ENCODE peak calls at places on chromosomes 11 and 22, in seven cellular contexts. U is IMR-90, V is mesenchymal stem cell, E is H9, Z is mesendoderm, D is H1, X is trophoblast cell. K is an unnamed sample.
A peak's percentile ranks its signal among the peaks of the same experiment; 100 is the strongest.

GRCh38 chr11:71266114-71266833 is 13.9 kb upstream of the SHANK2 start:
- DNase-seq in U (no peak), V (no peak), E (peak; percentile 89), Z (peak; percentile 79), D (no peak), X (peak; percentile 57), K (no peak)

GRCh38 chr11:134951305-134951700 is 539.3 kb upstream of the B3GAT1 start:
- DNase-seq in U (peak; percentile 78), V (peak; percentile 54), E (no peak), Z (peak; percentile 65), D (no peak), X (no peak), K (no peak)

GRCh38 chr11:15471709-15472404 is 357.1 kb downstream of the INSC start:
- DNase-seq in U (no peak), V (no peak), E (peak; percentile 28), Z (peak; percentile 15), D (peak; percentile 29), X (no peak), K (no peak)

GRCh38 chr11:110165039-110165438 is 71.8 kb downstream of the ZC3H12C start:
- DNase-seq in U (no peak), V (no peak), E (no peak), Z (no peak), D (no peak), X (no peak), K (no peak)

GRCh38 chr11:83275888-83276641 is 10.1 kb downstream of the CCDC90B start:
- DNase-seq in U (no peak), V (no peak), E (no peak), Z (no peak), D (no peak), X (no peak), K (no peak)

GRCh38 chr11:63602296-63602695 is 11.9 kb downstream of the PLAAT3 start:
- DNase-seq in U (peak; percentile 80), V (no peak), E (no peak), Z (no peak), D (no peak), X (no peak), K (no peak)

GRCh38 chr11:87263979-87264378 is 226.2 kb downstream of the TMEM135 start:
- DNase-seq in U (peak; percentile 11), V (no peak), E (no peak), Z (no peak), D (no peak), X (no peak), K (no peak)

GRCh38 chr22:30667092-30667485 is 586 bp downstream of the DUSP18 start:
- DNase-seq in U (no peak), V (no peak), E (no peak), Z (no peak), D (no peak), X (no peak), K (no peak)

GRCh38 chr11:67422894-67423293 is 5.4 kb upstream of the RPS6KB2 start:
- DNase-seq in U (no peak), V (no peak), E (peak; percentile 57), Z (peak; percentile 71), D (no peak), X (no peak), K (no peak)

GRCh38 chr22:37075822-37076433 is 24.4 kb downstream of the KCTD17 start:
- DNase-seq in U (no peak), V (no peak), E (no peak), Z (no peak), D (no peak), X (no peak), K (no peak)
- H2BK5ac ChIP-seq in U (no peak overlapping the region), V (no peak overlapping the region), E (no peak overlapping the region), Z (no peak overlapping the region), D (no peak overlapping the region), X (no peak overlapping the region), K (no peak overlapping the region)

DNA sequence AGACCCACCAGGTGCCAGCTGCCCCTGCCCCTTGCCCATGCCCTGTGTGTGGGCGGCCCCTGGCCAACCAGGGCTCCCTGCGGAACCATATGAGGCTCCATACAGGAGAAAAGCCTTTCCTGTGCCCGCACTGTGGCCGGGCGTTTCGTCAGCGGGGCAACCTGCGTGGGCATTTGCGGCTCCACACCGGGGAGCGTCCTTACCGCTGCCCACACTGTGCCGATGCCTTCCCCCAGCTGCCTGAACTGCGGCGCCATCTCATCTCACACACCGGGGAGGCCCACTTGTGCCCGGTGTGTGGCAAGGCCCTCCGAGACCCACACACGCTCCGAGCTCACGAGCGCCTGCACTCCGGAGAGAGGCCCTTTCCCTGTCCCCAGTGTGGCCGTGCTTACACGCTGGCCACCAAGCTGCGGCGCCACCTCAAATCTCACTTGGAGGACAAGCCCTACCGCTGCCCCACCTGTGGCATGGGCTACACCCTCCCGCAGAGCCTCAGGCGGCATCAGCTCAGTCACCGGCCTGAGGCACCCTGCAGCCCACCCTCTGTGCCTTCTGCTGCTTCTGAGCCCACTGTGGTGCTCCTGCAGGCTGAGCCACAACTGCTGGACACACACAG is 4.3 kb downstream of the ZNF408 start:
- DNase-seq in U (no peak), V (no peak), E (no peak), Z (no peak), D (no peak), X (no peak), K (no peak)
- H2BK5ac ChIP-seq in U (no peak overlapping the region), V (no peak overlapping the region), E (no peak overlapping the region), Z (no peak overlapping the region), D (no peak overlapping the region), X (no peak overlapping the region), K (peak overlapping the region; percentile 69)

DNA sequence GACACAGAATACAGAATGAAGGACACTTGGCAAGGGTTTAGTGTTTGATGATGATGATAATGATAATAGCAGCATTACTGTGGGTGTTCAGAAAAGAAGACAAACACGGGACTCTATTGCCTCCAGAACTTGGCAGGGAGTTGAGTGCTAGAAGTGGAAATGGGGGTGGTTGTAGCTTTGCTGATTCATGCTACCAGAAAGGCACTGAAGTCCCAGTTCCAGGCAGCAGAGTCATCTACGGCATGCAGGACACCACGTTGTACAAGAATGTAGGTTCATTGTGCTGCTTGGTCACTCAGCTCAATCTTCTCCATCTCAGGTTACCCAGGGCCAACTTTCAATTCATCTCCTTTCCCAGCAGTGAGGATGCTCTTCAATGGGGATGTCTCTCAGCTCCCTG is 115.7 kb downstream of the NTM start:
- DNase-seq in U (no peak), V (no peak), E (no peak), Z (no peak), D (no peak), X (no peak), K (no peak)
- H2BK5ac ChIP-seq in U (no peak overlapping the region), V (no peak overlapping the region), E (no peak overlapping the region), Z (no peak overlapping the region), D (no peak overlapping the region), X (no peak overlapping the region), K (no peak overlapping the region)

DNA sequence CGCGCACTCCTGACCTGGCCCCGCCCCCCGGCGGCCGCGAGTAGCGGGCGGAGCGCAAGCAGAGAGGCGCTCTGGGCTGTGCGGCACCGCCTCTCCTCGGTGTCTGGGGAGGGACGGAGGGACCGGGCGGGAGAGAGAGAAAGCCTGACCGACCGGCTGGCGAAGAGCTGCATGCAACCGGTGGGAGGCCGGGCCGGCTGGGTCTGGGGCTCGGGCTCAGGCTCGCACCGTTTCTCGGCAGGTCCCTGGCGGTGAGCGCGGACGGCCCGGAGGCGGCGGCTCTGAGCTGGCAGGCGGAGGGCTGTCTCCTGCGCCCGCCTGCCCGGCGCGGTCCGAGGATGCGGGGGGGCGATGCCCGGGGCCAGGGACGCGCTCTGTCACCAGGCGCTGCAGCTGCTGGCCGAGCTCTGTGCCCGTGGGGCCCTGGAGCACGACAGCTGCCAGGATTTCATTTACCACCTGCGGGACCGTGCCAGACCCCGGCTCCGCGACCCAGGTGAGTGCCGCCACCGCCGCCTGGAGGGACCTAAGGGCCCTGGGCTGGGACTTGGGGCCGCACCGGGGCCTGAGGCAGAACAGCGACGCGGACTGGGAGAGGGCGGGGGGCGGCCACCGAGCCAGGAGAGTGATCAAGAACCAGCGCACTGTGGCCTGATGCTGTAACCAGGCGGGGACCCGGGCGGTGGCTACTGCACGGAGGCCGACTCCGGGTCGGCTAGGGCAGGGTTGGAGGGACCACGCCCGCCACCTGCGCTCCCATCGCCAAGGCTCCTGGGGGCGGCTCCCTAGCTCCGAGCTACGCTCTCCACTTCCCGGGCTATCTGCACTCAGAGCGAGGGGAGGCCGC is at the start of gene SYT9:
- DNase-seq in U (no peak), V (peak; percentile 5), E (peak; percentile 89), Z (peak; percentile 78), D (peak; percentile 43), X (peak; percentile 31), K (peak; percentile 78)
- H2BK5ac ChIP-seq in U (no peak within 1 kb of the TSS), V (no peak within 1 kb of the TSS), E (no peak within 1 kb of the TSS), Z (no peak within 1 kb of the TSS), D (no peak within 1 kb of the TSS), X (no peak within 1 kb of the TSS), K (no peak within 1 kb of the TSS)

DNA sequence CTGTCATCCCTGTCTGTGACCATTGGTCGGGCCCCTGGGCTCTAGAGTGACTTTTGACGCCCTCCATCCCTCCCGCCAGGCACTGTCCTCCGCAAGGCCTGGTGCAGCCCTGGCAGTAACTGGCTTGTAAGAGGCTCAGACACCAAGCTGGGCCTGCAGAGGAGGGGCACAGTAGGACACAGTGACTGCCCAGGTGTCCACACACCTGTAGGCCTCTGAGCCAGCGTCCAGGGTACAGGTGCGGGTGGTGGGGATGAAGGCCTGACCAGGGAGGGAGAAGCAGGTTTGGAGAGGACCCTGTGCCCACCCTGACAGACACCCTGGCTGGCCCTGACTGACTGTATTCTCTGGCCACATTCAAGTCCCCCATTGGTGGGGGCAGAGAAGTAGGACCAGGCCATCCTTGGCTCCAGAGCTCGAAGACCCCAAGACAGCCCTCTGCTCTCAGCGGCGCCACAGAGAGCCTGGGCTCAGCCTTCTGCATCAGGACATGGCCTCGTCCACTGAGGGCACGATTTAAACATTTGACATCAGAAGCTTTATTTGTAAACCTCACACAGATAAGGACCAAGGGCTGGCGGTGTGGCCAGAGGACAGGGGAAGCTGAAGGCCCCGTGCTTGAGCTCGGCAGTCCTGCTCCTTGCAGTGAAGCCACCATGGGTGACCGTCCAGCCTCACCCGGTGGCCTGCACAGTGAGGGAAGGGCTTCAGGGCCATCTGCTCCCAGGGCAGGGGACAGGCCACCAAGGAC is 31.4 kb downstream of the PPIL2 start:
- DNase-seq in U (no peak), V (no peak), E (no peak), Z (no peak), D (no peak), X (no peak), K (no peak)
- H2BK5ac ChIP-seq in U (no peak overlapping the region), V (no peak overlapping the region), E (no peak overlapping the region), Z (no peak overlapping the region), D (no peak overlapping the region), X (no peak overlapping the region), K (no peak overlapping the region)

DNA sequence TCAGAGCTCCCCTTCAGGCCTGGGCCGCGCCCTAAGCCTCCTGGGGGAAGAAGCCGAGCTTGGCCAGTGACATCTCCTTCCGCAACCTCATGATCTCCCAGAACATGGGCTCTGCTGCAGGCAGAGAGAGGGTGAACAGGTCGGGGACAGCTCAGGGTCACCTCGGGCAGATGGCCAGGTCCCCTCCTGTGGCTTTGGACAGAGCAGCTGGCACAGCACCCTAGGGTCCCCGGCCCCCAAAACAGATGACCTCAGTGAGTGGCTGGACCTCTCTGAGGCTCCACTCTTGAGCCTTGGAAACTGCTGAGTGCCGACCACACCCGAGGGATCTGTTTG is 6.9 kb upstream of the FADS3 start:
- DNase-seq in U (no peak), V (no peak), E (no peak), Z (no peak), D (no peak), X (no peak), K (no peak)
- H2BK5ac ChIP-seq in U (no peak overlapping the region), V (no peak overlapping the region), E (no peak overlapping the region), Z (no peak overlapping the region), D (no peak overlapping the region), X (no peak overlapping the region), K (peak overlapping the region; percentile 89)

K was measured in neuronal stem cell.